ENCODE peak calls at places on chromosomes 12 and 14, in four cellular contexts. S is HepG2, K is H1, T is GM12878. U is an unnamed sample.
A peak's percentile ranks its signal among the peaks of the same experiment; 100 is the strongest.

GRCh38 chr14:74508844-74509428 is 15.4 kb downstream of the ISCA2 start:
- DNase-seq in K (no peak), T (no peak), S (no peak), U (no peak)

GRCh38 chr12:19953734-19954133 is 414.6 kb upstream of the PDE3A start:
- DNase-seq in S (no peak), K (no peak), T (no peak), U (no peak)

GRCh38 chr14:82533351-82533750 is 999.7 kb upstream of the SEL1L start:
- DNase-seq in K (no peak), T (no peak), S (no peak), U (no peak)

GRCh38 chr12:123896786-123897185 is 75.8 kb downstream of the CCDC92 start:
- DNase-seq in T (no peak), K (no peak), S (no peak), U (no peak)

GRCh38 chr14:100898465-100898864 is 5.1 kb downstream of the RTL1 start:
- DNase-seq in T (no peak), K (no peak), S (no peak), U (no peak)

GRCh38 chr14:20460458-20461229 is 590 bp downstream of the PIP4P1 start:
- DNase-seq in T (peak; percentile 27), K (no peak), S (no peak), U (no peak)

GRCh38 chr12:4813741-4814140 is 93.5 kb downstream of the GALNT8 start:
- DNase-seq in T (no peak), K (no peak), S (no peak), U (no peak)

GRCh38 chr14:88195676-88196075 is 127.4 kb downstream of the KCNK10 start:
- DNase-seq in K (no peak), T (no peak), S (no peak), U (peak; percentile 8)

GRCh38 chr12:108800591-108800990 is 56.8 kb downstream of the SSH1 start:
- DNase-seq in S (no peak), K (no peak), T (no peak), U (no peak)

GRCh38 chr14:61132336-61132735 is 148.8 kb downstream of the TMEM30B start:
- DNase-seq in S (no peak), T (no peak), K (no peak), U (no peak)

GRCh38 chr14:93035917-93036651 is 79.6 kb downstream of the ITPK1 start:
- DNase-seq in S (peak; percentile 91), K (no peak), T (no peak), U (no peak)

GRCh38 chr14:88025350-88025749 is 20.4 kb downstream of the GPR65 start:
- DNase-seq in S (no peak), K (no peak), T (no peak), U (no peak)

GRCh38 chr12:101935769-101936741 is 58.7 kb downstream of the DRAM1 start:
- DNase-seq in T (peak; percentile 94), K (no peak), S (no peak), U (no peak)

DNA sequence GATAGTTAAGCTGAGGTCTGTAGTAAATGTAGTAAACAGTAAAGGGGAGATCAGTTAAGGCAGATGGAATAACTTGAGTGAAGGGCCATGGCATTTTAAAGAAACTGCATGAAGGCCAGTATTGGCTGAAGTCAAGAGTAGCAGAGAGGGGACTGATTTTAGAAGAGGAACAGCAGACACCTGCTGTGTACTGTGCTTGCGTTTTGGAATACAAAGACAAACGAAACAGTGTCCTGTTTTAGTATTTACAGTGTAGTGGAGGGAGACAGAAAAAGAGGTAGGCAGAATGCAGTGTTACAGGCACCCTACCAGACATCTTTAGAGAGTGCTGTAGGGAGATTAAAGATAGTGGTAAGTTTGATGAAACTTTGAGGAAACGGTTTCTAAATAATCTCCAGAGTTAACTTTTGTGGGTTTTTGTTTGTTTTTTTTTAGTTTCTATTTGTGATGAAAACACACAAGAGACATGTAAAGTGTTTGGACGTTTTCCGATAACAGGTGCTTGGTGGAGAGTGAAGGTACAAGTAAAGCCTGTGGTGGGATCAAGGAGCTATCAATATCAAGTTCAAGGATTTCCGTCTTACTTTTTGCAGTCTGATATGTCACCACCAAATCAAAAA is 2.1 kb downstream of the HELB start:
- DNase-seq in S (no peak), K (no peak), T (no peak), U (no peak)
- TF ChIP-seq SUZ12 in S (no peak), K (no peak), T (no peak), U (no peak)

GRCh38 chr12:126112849-126113248 is 1047.6 kb downstream of the AACS start:
- DNase-seq in T (no peak), S (no peak), K (no peak), U (no peak)
- H3K4me1 ChIP-seq in T (no peaks in the 10 kb centered on the region), S (no peaks in the 10 kb centered on the region), K (peaks cover 2% of the 10 kb centered on the region), U (no peaks in the 10 kb centered on the region)

DNA sequence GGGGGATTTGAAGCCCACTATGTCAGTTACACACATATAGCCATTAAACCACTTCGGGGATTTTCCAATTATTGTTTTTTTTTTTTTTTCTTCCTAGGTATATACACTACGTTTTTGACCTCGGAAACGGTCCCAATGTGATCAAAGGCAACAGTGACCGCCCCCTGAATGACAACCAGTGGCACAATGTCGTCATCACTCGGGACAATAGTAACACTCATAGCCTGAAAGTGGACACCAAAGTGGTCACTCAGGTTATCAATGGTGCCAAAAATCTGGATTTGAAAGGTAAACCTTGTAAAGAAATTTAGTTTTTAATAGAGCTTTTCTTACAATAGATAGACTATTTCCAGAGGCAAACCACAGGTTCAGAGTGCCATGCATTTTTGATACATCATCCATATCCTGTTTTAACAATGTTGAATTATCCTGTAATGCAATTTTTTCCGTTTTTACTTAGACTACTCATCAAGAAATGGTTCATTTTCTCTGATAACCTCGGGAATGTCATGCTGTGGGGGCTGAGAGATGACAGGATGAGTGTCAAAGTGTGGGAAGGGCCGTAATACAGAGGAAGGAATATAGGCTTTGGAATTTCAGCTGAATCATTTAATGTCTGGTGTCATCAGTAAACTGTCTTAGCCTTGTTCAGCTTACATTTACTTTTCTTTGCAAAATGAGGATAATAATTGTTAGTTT is 797.1 kb downstream of the NRXN3 start:
- DNase-seq in T (no peak), K (no peak), S (no peak), U (no peak)
- H3K9ac ChIP-seq in T (no peak overlapping the region), K (no peak overlapping the region), S (no peak overlapping the region), U (no peak overlapping the region)

GRCh38 chr12:106131671-106132070 is 7.1 kb downstream of the NUAK1 start:
- DNase-seq in K (no peak), T (no peak), S (peak; percentile 80), U (no peak)

GRCh38 chr12:106130474-106131113 is 8.2 kb downstream of the NUAK1 start:
- DNase-seq in T (no peak), K (no peak), S (peak; percentile 76), U (no peak)

GRCh38 chr12:106126441-106127288 is 12.1 kb downstream of the NUAK1 start:
- DNase-seq in K (no peak), S (peak; percentile 37), T (no peak), U (no peak)

GRCh38 chr12:106127289-106128126 is 11.2 kb downstream of the NUAK1 start:
- DNase-seq in S (peak; percentile 43), K (no peak), T (no peak), U (no peak)

DNA sequence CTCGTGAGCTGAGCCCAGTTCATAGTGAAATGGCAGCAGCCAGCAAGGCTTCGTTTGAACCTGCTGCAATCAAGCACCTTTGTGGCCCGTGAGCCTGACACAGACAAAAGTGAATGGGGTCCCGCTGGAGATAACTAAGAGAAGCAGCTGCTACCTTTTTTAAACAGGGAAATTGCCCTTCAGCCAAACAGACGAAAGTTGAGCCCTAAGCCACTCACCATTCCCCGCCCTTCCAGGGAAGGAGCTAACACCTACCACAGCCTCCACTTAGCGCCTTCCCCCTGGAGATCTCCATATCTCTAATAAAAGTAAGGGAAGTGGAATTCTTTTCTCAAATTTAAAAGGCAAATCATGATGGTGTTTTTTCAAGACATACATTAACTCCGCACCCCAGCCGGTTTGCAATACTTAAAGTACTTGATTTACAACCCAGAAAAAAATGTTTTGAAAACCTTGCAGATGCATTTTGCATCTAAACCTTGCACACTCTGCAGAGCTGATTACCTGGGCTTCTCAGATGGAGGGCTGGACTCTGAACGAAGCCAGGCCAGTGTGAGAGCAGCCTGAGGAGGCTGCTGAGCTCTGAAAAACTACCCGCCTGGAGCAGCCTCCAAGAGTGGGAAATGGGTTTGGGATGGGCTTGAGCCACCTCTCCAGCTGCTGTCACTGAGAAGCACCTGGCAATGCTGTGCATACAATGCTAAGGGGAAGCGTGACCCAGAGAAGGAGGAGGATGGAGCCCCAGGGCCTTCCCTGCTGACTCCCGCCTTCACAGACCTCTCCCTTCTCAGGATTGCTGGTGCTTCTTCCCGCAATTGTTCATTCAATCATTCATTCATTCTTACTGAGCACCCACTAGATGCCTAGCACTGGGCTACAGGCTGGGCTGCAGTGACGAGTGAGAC is 10.0 kb downstream of the NUAK1 start:
- DNase-seq in T (no peak), S (no peak), K (no peak), U (no peak)
- TF ChIP-seq SUZ12 in T (no peak), S (no peak), K (no peak), U (no peak)

GRCh38 chr12:96078281-96078761 is 42.9 kb upstream of the LTA4H start:
- DNase-seq in T (no peak), S (no peak), K (no peak), U (no peak)
- H3K4me1 ChIP-seq in T (no peaks in the 10 kb centered on the region), S (peaks cover 7% of the 10 kb centered on the region), K (no peaks in the 10 kb centered on the region), U (peaks cover 2% of the 10 kb centered on the region)

GRCh38 chr12:47800582-47800981 is 19.1 kb downstream of the HDAC7 start:
- DNase-seq in S (no peak), K (no peak), T (no peak), U (no peak)
- H3K9ac ChIP-seq in S (no peak overlapping the region), K (no peak overlapping the region), T (no peak overlapping the region), U (no peak overlapping the region)

GRCh38 chr12:69655616-69656336 is 43.3 kb downstream of the BEST3 start:
- DNase-seq in S (peak; percentile 67), K (no peak), T (no peak), U (no peak)
- TF ChIP-seq SUZ12 in S (no peak), K (no peak), T (no peak), U (no peak)

GRCh38 chr12:14842315-14842714 is 1.0 kb downstream of the ART4 start:
- DNase-seq in T (no peak), S (peak; percentile 36), K (no peak), U (no peak)

GRCh38 chr12:14846878-14847580 is 3.7 kb upstream of the ART4 start:
- DNase-seq in T (no peak), K (no peak), S (peak; percentile 23), U (no peak)

GRCh38 chr12:14843425-14843887 is at the start of gene ART4:
- DNase-seq in S (peak; percentile 71), K (no peak), T (no peak), U (no peak)

GRCh38 chr12:14846042-14846587 is 2.8 kb upstream of the ART4 start:
- DNase-seq in S (no peak), T (no peak), K (no peak), U (no peak)

GRCh38 chr12:14845350-14845750 is 2.0 kb upstream of the ART4 start:
- DNase-seq in S (peak; percentile 56), K (no peak), T (no peak), U (peak; percentile 76)
- H3K4me1 ChIP-seq in S (peaks cover 43% of the 10 kb centered on the region), K (no peaks in the 10 kb centered on the region), T (no peaks in the 10 kb centered on the region), U (no peaks in the 10 kb centered on the region)

DNA sequence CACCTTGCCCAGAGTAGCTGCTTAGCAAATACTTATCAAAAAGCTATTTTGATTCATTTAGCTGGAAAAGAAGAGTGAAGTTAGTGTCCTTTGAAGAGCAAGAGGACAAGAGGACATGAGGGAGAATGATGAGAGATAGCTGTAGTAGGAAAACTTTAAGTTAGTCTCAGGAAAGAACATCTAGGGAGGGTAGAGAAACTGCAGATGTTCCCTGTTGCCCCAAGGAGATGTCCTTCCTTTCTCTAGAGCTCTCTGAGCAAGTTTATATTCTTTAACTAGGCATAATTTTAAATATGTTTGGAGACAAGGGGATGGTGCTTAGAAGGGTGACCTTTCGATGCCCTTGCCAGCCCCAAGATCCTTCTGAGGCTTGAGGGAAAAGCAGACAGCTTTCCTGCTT is 529.1 kb upstream of the TBX3 start:
- DNase-seq in S (no peak), T (no peak), K (no peak), U (no peak)
- H3K9ac ChIP-seq in S (no peak overlapping the region), T (no peak overlapping the region), K (no peak overlapping the region), U (no peak overlapping the region)